ENCODE peak calls at places on chromosomes 3 and 15, in six cellular contexts. M, P, X, R, O and H are unnamed samples.

GRCh38 chr15:48925714-48926223 is 38.0 kb downstream of the SHC4 start:
- DNase-seq in P (peak; percentile 31), M (peak; percentile 83), X (no peak), R (no peak), O (no peak), H (peak; percentile 82)

GRCh38 chr3:66128623-66129022 is 89.9 kb upstream of the MAGI1 start:
- DNase-seq in P (no peak), O (no peak), X (no peak), R (no peak), M (no peak), H (no peak)

GRCh38 chr3:47455806-47456452 is 19.8 kb downstream of the SCAP start:
- DNase-seq in O (peak; percentile 2), P (no peak), M (no peak), R (no peak), X (no peak), H (no peak)

GRCh38 chr3:67783281-67784250 is 129.2 kb upstream of the SUCLG2 start:
- DNase-seq in R (no peak), P (no peak), O (no peak), M (no peak), X (no peak), H (no peak)

GRCh38 chr3:174356596-174356995 is 502.5 kb upstream of the NAALADL2 start:
- DNase-seq in P (no peak), X (no peak), M (no peak), R (no peak), O (no peak), H (no peak)

GRCh38 chr15:74843445-74843828 is 481 bp upstream of the ULK3 start:
- DNase-seq in P (no peak), M (no peak), R (no peak), O (no peak), X (no peak), H (no peak)

GRCh38 chr3:63655519-63655918 is 3.0 kb downstream of the SNTN start:
- DNase-seq in M (peak; percentile 92), O (no peak), X (no peak), P (no peak), R (no peak), H (peak; percentile 80)

GRCh38 chr3:194006102-194006501 is 129.8 kb upstream of the HES1 start:
- DNase-seq in P (no peak), R (peak; percentile 24), X (no peak), M (no peak), O (no peak), H (no peak)

GRCh38 chr3:123602325-123602724 is 17.5 kb upstream of the HACD2 start:
- DNase-seq in P (peak; percentile 16), R (no peak), M (peak; percentile 59), X (no peak), O (no peak), H (peak; percentile 68)

GRCh38 chr3:47283193-47283537 is 421 bp downstream of the KLHL18 start:
- DNase-seq in R (peak; percentile 9), M (no peak), P (no peak), X (peak; percentile 17), O (no peak), H (no peak)

GRCh38 chr3:39141211-39141995 is 12.0 kb downstream of the CSRNP1 start:
- DNase-seq in X (no peak), O (no peak), P (no peak), M (no peak), R (peak; percentile 36), H (no peak)

GRCh38 chr3:141000691-141001090 is 50.5 kb upstream of the SPSB4 start:
- DNase-seq in R (no peak), M (no peak), X (no peak), O (no peak), P (no peak), H (no peak)

GRCh38 chr3:113214917-113215595 is 3.7 kb downstream of the BOC start:
- DNase-seq in M (no peak), P (no peak), X (no peak), O (no peak), R (no peak), H (no peak)

GRCh38 chr3:101531473-101532086 is 18.6 kb upstream of the SENP7 start:
- DNase-seq in X (no peak), P (no peak), O (no peak), R (no peak), M (no peak), H (no peak)

GRCh38 chr15:44264148-44264547 is 24.4 kb upstream of the GOLM2 start:
- DNase-seq in P (no peak), M (no peak), O (no peak), R (no peak), X (no peak), H (no peak)

GRCh38 chr3:173865900-173866498 is 468.5 kb downstream of the NLGN1 start:
- DNase-seq in M (no peak), O (no peak), P (no peak), R (no peak), X (no peak), H (no peak)

GRCh38 chr15:44289352-44289790 is 852 bp downstream of the GOLM2 start:
- DNase-seq in X (no peak), R (peak; percentile 30), M (no peak), O (no peak), P (no peak), H (no peak)

GRCh38 chr3:195040773-195041520 is 230.0 kb downstream of the XXYLT1 start:
- DNase-seq in R (no peak), M (no peak), O (peak; percentile 40), X (no peak), P (no peak), H (no peak)

GRCh38 chr3:161295325-161295724 is 74.2 kb downstream of the NMD3 start:
- DNase-seq in R (no peak), X (no peak), P (no peak), M (no peak), O (no peak), H (no peak)

GRCh38 chr3:195907730-195908438 is 467 bp downstream of the TNK2 start:
- DNase-seq in R (peak; percentile 24), O (no peak), X (no peak), P (peak; percentile 88), M (no peak), H (no peak)

GRCh38 chr3:16455001-16455400 is 58.5 kb downstream of the RFTN1 start:
- DNase-seq in O (peak; percentile 68), R (peak; percentile 60), X (no peak), P (no peak), M (no peak), H (no peak)

GRCh38 chr3:180828001-180828720 is 84.3 kb upstream of the FXR1 start:
- DNase-seq in O (no peak), R (no peak), M (no peak), X (no peak), P (peak; percentile 19), H (no peak)

GRCh38 chr3:43866529-43867353 is 176.0 kb downstream of the ABHD5 start:
- DNase-seq in M (peak; percentile 97), R (no peak), P (no peak), O (no peak), X (no peak), H (no peak)

GRCh38 chr3:14261229-14261628 is 82.6 kb downstream of the LSM3 start:
- DNase-seq in O (peak; percentile 92), R (peak; percentile 43), M (peak; percentile 59), P (peak; percentile 71), X (peak; percentile 97), H (no peak)

GRCh38 chr3:107432646-107433045 is 55.4 kb downstream of the CCDC54 start:
- DNase-seq in P (no peak), M (no peak), R (no peak), X (no peak), O (no peak), H (no peak)

GRCh38 chr15:72820278-72820677 is 36.7 kb upstream of the ADPGK start:
- DNase-seq in P (no peak), R (no peak), X (no peak), M (no peak), O (no peak), H (no peak)

GRCh38 chr15:43511012-43511885 is 6.2 kb upstream of the MAP1A start:
- DNase-seq in X (peak; percentile 16), R (peak; percentile 72), O (no peak), P (peak; percentile 72), M (no peak), H (no peak)

GRCh38 chr15:67828379-67828968 is 3.2 kb downstream of the SKOR1 start:
- DNase-seq in O (no peak), X (no peak), R (no peak), P (no peak), M (no peak), H (no peak)

GRCh38 chr3:12342151-12342550 is 53.3 kb downstream of the PPARG start:
- DNase-seq in R (no peak), P (no peak), M (no peak), O (no peak), X (no peak), H (no peak)

GRCh38 chr3:78154521-78155186 is 1114.8 kb downstream of the ROBO2 start:
- DNase-seq in O (no peak), X (no peak), R (no peak), P (peak; percentile 45), M (no peak), H (no peak)

GRCh38 chr3:174869448-174869847 is 10.3 kb downstream of the NAALADL2 start:
- DNase-seq in X (no peak), M (no peak), R (no peak), O (no peak), P (no peak), H (no peak)

GRCh38 chr3:5194801-5195509 is 7.4 kb downstream of the EDEM1 start:
- DNase-seq in R (no peak), O (no peak), M (no peak), P (no peak), X (no peak), H (peak; percentile 76)

GRCh38 chr3:112582242-112582874 is 20.5 kb downstream of the SLC35A5 start:
- DNase-seq in P (peak; percentile 42), M (peak; percentile 39), R (peak; percentile 38), X (peak; percentile 29), O (no peak), H (peak; percentile 63)

GRCh38 chr3:155325263-155325835 is 31.9 kb upstream of the STRIT1 start:
- DNase-seq in P (peak; percentile 30), M (no peak), X (no peak), O (no peak), R (no peak), H (no peak)

GRCh38 chr3:157447026-157447694 is 10.5 kb downstream of the PTX3 start:
- DNase-seq in O (no peak), X (no peak), R (peak; percentile 8), M (no peak), P (no peak), H (no peak)

GRCh38 chr3:14490831-14491230 is 49.3 kb downstream of the GRIP2 start:
- DNase-seq in M (no peak), R (no peak), X (no peak), P (no peak), O (no peak), H (no peak)

GRCh38 chr15:62254137-62254934 is 89.3 kb upstream of the C2CD4B start:
- DNase-seq in P (peak; percentile 90), R (peak; percentile 37), X (peak; percentile 76), O (peak; percentile 70), M (peak; percentile 33), H (peak; percentile 4)

GRCh38 chr3:171018151-171018935 is 8.2 kb downstream of the SLC2A2 start:
- DNase-seq in M (no peak), R (no peak), X (peak; percentile 3), P (peak; percentile 16), O (no peak), H (no peak)